ENCODE peak calls at places on chromosome 10, in five cellular contexts. One of them, this sample, is unnamed.

GRCh38 chr10:118805146-118805545 is 50.4 kb upstream of the CACUL1 start:
- DNase-seq in left ventricle myocardium inferior: no peak
- DNase-seq in OCI-LY7: no peak
- DNase-seq in fibroblast of mammary gland: no peak
- DNase-seq in PC-9: no peak
- DNase-seq in this sample: no peak

GRCh38 chr10:87093461-87094372 is 926 bp downstream of the GLUD1 start:
- DNase-seq in left ventricle myocardium inferior: peak; percentile 63
- DNase-seq in OCI-LY7: peak; percentile 71
- DNase-seq in fibroblast of mammary gland: peak; percentile 35
- DNase-seq in PC-9: peak; percentile 38
- DNase-seq in this sample: peak; percentile 42

GRCh38 chr10:4766449-4766848 is 59.6 kb upstream of the AKR1E2 start:
- DNase-seq in left ventricle myocardium inferior: no peak
- DNase-seq in OCI-LY7: no peak
- DNase-seq in fibroblast of mammary gland: peak; percentile 49
- DNase-seq in PC-9: no peak
- DNase-seq in this sample: peak; percentile 53

GRCh38 chr10:98534046-98534445 is 87.3 kb upstream of the HPS1 start:
- DNase-seq in left ventricle myocardium inferior: no peak
- DNase-seq in OCI-LY7: no peak
- DNase-seq in fibroblast of mammary gland: peak; percentile 42
- DNase-seq in PC-9: no peak
- DNase-seq in this sample: no peak

GRCh38 chr10:126302831-126303230 is 85.4 kb downstream of the ADAM12 start:
- DNase-seq in left ventricle myocardium inferior: no peak
- DNase-seq in OCI-LY7: no peak
- DNase-seq in fibroblast of mammary gland: peak; percentile 56
- DNase-seq in PC-9: no peak
- DNase-seq in this sample: peak; percentile 27

GRCh38 chr10:96919785-96920425 is 87.8 kb downstream of the LCOR start:
- DNase-seq in left ventricle myocardium inferior: no peak
- DNase-seq in OCI-LY7: no peak
- DNase-seq in fibroblast of mammary gland: peak; percentile 66
- DNase-seq in PC-9: no peak
- DNase-seq in this sample: peak; percentile 47

GRCh38 chr10:100790761-100791208 is 45.4 kb downstream of the PAX2 start:
- DNase-seq in left ventricle myocardium inferior: no peak
- DNase-seq in OCI-LY7: no peak
- DNase-seq in fibroblast of mammary gland: no peak
- DNase-seq in PC-9: no peak
- DNase-seq in this sample: no peak

GRCh38 chr10:126199221-126199998 is 188.9 kb downstream of the ADAM12 start:
- DNase-seq in left ventricle myocardium inferior: no peak
- DNase-seq in OCI-LY7: no peak
- DNase-seq in fibroblast of mammary gland: peak; percentile 100
- DNase-seq in PC-9: peak; percentile 75
- DNase-seq in this sample: peak; percentile 99

GRCh38 chr10:9036711-9037204 is 982.3 kb downstream of the GATA3 start:
- DNase-seq in left ventricle myocardium inferior: no peak
- DNase-seq in OCI-LY7: no peak
- DNase-seq in fibroblast of mammary gland: no peak
- DNase-seq in PC-9: no peak
- DNase-seq in this sample: no peak

GRCh38 chr10:77080361-77081027 is 557.1 kb downstream of the KCNMA1 start:
- DNase-seq in left ventricle myocardium inferior: no peak
- DNase-seq in OCI-LY7: no peak
- DNase-seq in fibroblast of mammary gland: no peak
- DNase-seq in PC-9: no peak
- DNase-seq in this sample: no peak

GRCh38 chr10:44948713-44949112 is 10.9 kb upstream of the RASSF4 start:
- DNase-seq in left ventricle myocardium inferior: no peak
- DNase-seq in OCI-LY7: no peak
- DNase-seq in fibroblast of mammary gland: no peak
- DNase-seq in PC-9: no peak
- DNase-seq in this sample: no peak

GRCh38 chr10:122236690-122237306 is 34.3 kb upstream of the BTBD16 start:
- DNase-seq in left ventricle myocardium inferior: no peak
- DNase-seq in OCI-LY7: no peak
- DNase-seq in fibroblast of mammary gland: no peak
- DNase-seq in PC-9: no peak
- DNase-seq in this sample: no peak

GRCh38 chr10:3395487-3395886 is 222.9 kb upstream of the PITRM1 start:
- DNase-seq in left ventricle myocardium inferior: no peak
- DNase-seq in OCI-LY7: peak; percentile 3
- DNase-seq in fibroblast of mammary gland: no peak
- DNase-seq in PC-9: no peak
- DNase-seq in this sample: no peak

GRCh38 chr10:80104066-80104926 is 25.8 kb downstream of the TMEM254 start:
- DNase-seq in left ventricle myocardium inferior: no peak
- DNase-seq in OCI-LY7: no peak
- DNase-seq in fibroblast of mammary gland: peak; percentile 83
- DNase-seq in PC-9: peak; percentile 56
- DNase-seq in this sample: peak; percentile 68

GRCh38 chr10:4307784-4308364 is 518.1 kb upstream of the AKR1E2 start:
- DNase-seq in left ventricle myocardium inferior: peak; percentile 26
- DNase-seq in OCI-LY7: no peak
- DNase-seq in fibroblast of mammary gland: no peak
- DNase-seq in PC-9: no peak
- DNase-seq in this sample: peak; percentile 68

GRCh38 chr10:75401569-75402485 is at the start of gene ZNF503:
- DNase-seq in left ventricle myocardium inferior: peak; percentile 97
- DNase-seq in OCI-LY7: no peak
- DNase-seq in fibroblast of mammary gland: peak; percentile 96
- DNase-seq in PC-9: peak; percentile 92
- DNase-seq in this sample: peak; percentile 99

GRCh38 chr10:124961248-124961570 is 19.3 kb downstream of the ZRANB1 start:
- DNase-seq in left ventricle myocardium inferior: no peak
- DNase-seq in OCI-LY7: no peak
- DNase-seq in fibroblast of mammary gland: peak; percentile 33
- DNase-seq in PC-9: no peak
- DNase-seq in this sample: peak; percentile 29

GRCh38 chr10:118995739-118996138 is 33.8 kb upstream of the NANOS1 start:
- DNase-seq in left ventricle myocardium inferior: no peak
- DNase-seq in OCI-LY7: no peak
- DNase-seq in fibroblast of mammary gland: no peak
- DNase-seq in PC-9: no peak
- DNase-seq in this sample: no peak

GRCh38 chr10:99466632-99467031 is 36.2 kb upstream of the GOT1 start:
- DNase-seq in left ventricle myocardium inferior: no peak
- DNase-seq in OCI-LY7: no peak
- DNase-seq in fibroblast of mammary gland: no peak
- DNase-seq in PC-9: no peak
- DNase-seq in this sample: no peak

GRCh38 chr10:98096316-98096715 is 38.1 kb upstream of the R3HCC1L start:
- DNase-seq in left ventricle myocardium inferior: no peak
- DNase-seq in OCI-LY7: no peak
- DNase-seq in fibroblast of mammary gland: no peak
- DNase-seq in PC-9: no peak
- DNase-seq in this sample: no peak

GRCh38 chr10:32957341-32958084 is 517 bp downstream of the ITGB1 start:
- DNase-seq in left ventricle myocardium inferior: peak; percentile 60
- DNase-seq in OCI-LY7: peak; percentile 55
- DNase-seq in fibroblast of mammary gland: no peak
- DNase-seq in PC-9: no peak
- DNase-seq in this sample: peak; percentile 46

GRCh38 chr10:30600005-30600404 is 29.5 kb downstream of the LYZL2 start:
- DNase-seq in left ventricle myocardium inferior: no peak
- DNase-seq in OCI-LY7: no peak
- DNase-seq in fibroblast of mammary gland: peak; percentile 25
- DNase-seq in PC-9: no peak
- DNase-seq in this sample: no peak

GRCh38 chr10:5666324-5667220 is at the start of gene ASB13:
- DNase-seq in left ventricle myocardium inferior: peak; percentile 81
- DNase-seq in OCI-LY7: peak; percentile 55
- DNase-seq in fibroblast of mammary gland: peak; percentile 38
- DNase-seq in PC-9: no peak
- DNase-seq in this sample: peak; percentile 37

GRCh38 chr10:61606971-61607907 is 55.5 kb upstream of the CABCOCO1 start:
- DNase-seq in left ventricle myocardium inferior: no peak
- DNase-seq in OCI-LY7: peak; percentile 11
- DNase-seq in fibroblast of mammary gland: peak; percentile 42
- DNase-seq in PC-9: no peak
- DNase-seq in this sample: peak; percentile 38

GRCh38 chr10:95755511-95756004 is 405 bp upstream of the ENTPD1 start:
- DNase-seq in left ventricle myocardium inferior: peak; percentile 29
- DNase-seq in OCI-LY7: no peak
- DNase-seq in fibroblast of mammary gland: peak; percentile 5
- DNase-seq in PC-9: no peak
- DNase-seq in this sample: peak; percentile 22

GRCh38 chr10:3169271-3169670 is 3.3 kb downstream of the PITRM1 start:
- DNase-seq in left ventricle myocardium inferior: no peak
- DNase-seq in OCI-LY7: no peak
- DNase-seq in fibroblast of mammary gland: no peak
- DNase-seq in PC-9: no peak
- DNase-seq in this sample: no peak

GRCh38 chr10:87860156-87860795 is 3.1 kb downstream of the KLLN start:
- DNase-seq in left ventricle myocardium inferior: no peak
- DNase-seq in OCI-LY7: peak; percentile 84
- DNase-seq in fibroblast of mammary gland: peak; percentile 79
- DNase-seq in PC-9: peak; percentile 47
- DNase-seq in this sample: peak; percentile 68

GRCh38 chr10:51867956-51868355 is 168.6 kb upstream of the CSTF2T start:
- DNase-seq in left ventricle myocardium inferior: no peak
- DNase-seq in OCI-LY7: no peak
- DNase-seq in fibroblast of mammary gland: peak; percentile 99
- DNase-seq in PC-9: no peak
- DNase-seq in this sample: peak; percentile 94

GRCh38 chr10:93435621-93436385 is 46.3 kb downstream of the MYOF start:
- DNase-seq in left ventricle myocardium inferior: no peak
- DNase-seq in OCI-LY7: no peak
- DNase-seq in fibroblast of mammary gland: peak; percentile 80
- DNase-seq in PC-9: peak; percentile 55
- DNase-seq in this sample: peak; percentile 90

GRCh38 chr10:4121531-4122380 is 336.7 kb upstream of the KLF6 start:
- DNase-seq in left ventricle myocardium inferior: no peak
- DNase-seq in OCI-LY7: peak; percentile 20
- DNase-seq in fibroblast of mammary gland: no peak
- DNase-seq in PC-9: no peak
- DNase-seq in this sample: no peak

GRCh38 chr10:121243899-121244241 is 354.4 kb downstream of the FGFR2 start:
- DNase-seq in left ventricle myocardium inferior: no peak
- DNase-seq in OCI-LY7: no peak
- DNase-seq in fibroblast of mammary gland: no peak
- DNase-seq in PC-9: no peak
- DNase-seq in this sample: no peak

GRCh38 chr10:125152646-125153368 is 7.6 kb downstream of the CTBP2 start:
- DNase-seq in left ventricle myocardium inferior: peak; percentile 77
- DNase-seq in OCI-LY7: no peak
- DNase-seq in fibroblast of mammary gland: no peak
- DNase-seq in PC-9: no peak
- DNase-seq in this sample: peak; percentile 50

GRCh38 chr10:501596-501995 is 187.9 kb downstream of the DIP2C start:
- DNase-seq in left ventricle myocardium inferior: no peak
- DNase-seq in OCI-LY7: no peak
- DNase-seq in fibroblast of mammary gland: peak; percentile 52
- DNase-seq in PC-9: no peak
- DNase-seq in this sample: peak; percentile 15

GRCh38 chr10:124149681-124150080 is 56.3 kb upstream of the CHST15 start:
- DNase-seq in left ventricle myocardium inferior: no peak
- DNase-seq in OCI-LY7: peak; percentile 73
- DNase-seq in fibroblast of mammary gland: no peak
- DNase-seq in PC-9: no peak
- DNase-seq in this sample: no peak

GRCh38 chr10:83723080-83723479 is 416.2 kb upstream of the GHITM start:
- DNase-seq in left ventricle myocardium inferior: no peak
- DNase-seq in OCI-LY7: no peak
- DNase-seq in fibroblast of mammary gland: no peak
- DNase-seq in PC-9: no peak
- DNase-seq in this sample: no peak

GRCh38 chr10:124740374-124741280 is 3.6 kb downstream of the FAM53B start:
- DNase-seq in left ventricle myocardium inferior: peak; percentile 72
- DNase-seq in OCI-LY7: peak; percentile 84
- DNase-seq in fibroblast of mammary gland: peak; percentile 78
- DNase-seq in PC-9: no peak
- DNase-seq in this sample: peak; percentile 65

GRCh38 chr10:71241114-71241898 is 28.9 kb downstream of the UNC5B start:
- DNase-seq in left ventricle myocardium inferior: peak; percentile 74
- DNase-seq in OCI-LY7: no peak
- DNase-seq in fibroblast of mammary gland: peak; percentile 88
- DNase-seq in PC-9: no peak
- DNase-seq in this sample: peak; percentile 86
- H3K4me3 ChIP-seq in left ventricle myocardium inferior: no peak overlapping the region
- H3K4me3 ChIP-seq in OCI-LY7: no peak overlapping the region
- H3K4me3 ChIP-seq in fibroblast of mammary gland: no peak overlapping the region
- H3K4me3 ChIP-seq in PC-9: no peak overlapping the region
- H3K4me3 ChIP-seq in this sample: no peak overlapping the region

DNA sequence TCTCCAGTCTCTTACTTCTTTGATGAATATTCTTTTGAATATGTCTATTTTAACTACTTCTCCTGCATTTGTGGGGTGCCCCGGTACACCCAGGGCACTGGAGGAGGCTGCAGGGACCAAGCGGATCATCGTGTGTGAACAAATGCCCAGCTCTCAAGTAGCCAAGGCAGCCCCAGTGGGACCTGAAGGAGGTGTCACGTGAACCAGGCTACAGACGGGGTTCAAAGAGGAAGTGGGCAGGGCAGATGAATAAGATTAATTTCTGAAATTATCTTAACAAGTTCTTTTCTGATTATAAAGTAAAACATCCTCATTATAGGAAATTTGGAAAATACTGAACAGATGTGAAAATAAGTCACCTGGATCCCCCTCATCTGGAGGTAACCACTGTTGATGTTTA is 78.4 kb upstream of the DUSP5 start:
- DNase-seq in left ventricle myocardium inferior: no peak
- DNase-seq in OCI-LY7: no peak
- DNase-seq in fibroblast of mammary gland: no peak
- DNase-seq in PC-9: no peak
- DNase-seq in this sample: no peak
- TF ChIP-seq CTCF in left ventricle myocardium inferior: no peak
- TF ChIP-seq CTCF in OCI-LY7: no peak
- TF ChIP-seq CTCF in fibroblast of mammary gland: no peak
- TF ChIP-seq CTCF in PC-9: no peak
- TF ChIP-seq CTCF in this sample: no peak

GRCh38 chr10:17025444-17026295 is 103.9 kb downstream of the CUBN start:
- DNase-seq in left ventricle myocardium inferior: no peak
- DNase-seq in OCI-LY7: no peak
- DNase-seq in fibroblast of mammary gland: peak; percentile 100
- DNase-seq in PC-9: no peak
- DNase-seq in this sample: peak; percentile 99
- H3K4me3 ChIP-seq in left ventricle myocardium inferior: no peak overlapping the region
- H3K4me3 ChIP-seq in OCI-LY7: no peak overlapping the region
- H3K4me3 ChIP-seq in fibroblast of mammary gland: no peak overlapping the region
- H3K4me3 ChIP-seq in PC-9: no peak overlapping the region
- H3K4me3 ChIP-seq in this sample: no peak overlapping the region

DNA sequence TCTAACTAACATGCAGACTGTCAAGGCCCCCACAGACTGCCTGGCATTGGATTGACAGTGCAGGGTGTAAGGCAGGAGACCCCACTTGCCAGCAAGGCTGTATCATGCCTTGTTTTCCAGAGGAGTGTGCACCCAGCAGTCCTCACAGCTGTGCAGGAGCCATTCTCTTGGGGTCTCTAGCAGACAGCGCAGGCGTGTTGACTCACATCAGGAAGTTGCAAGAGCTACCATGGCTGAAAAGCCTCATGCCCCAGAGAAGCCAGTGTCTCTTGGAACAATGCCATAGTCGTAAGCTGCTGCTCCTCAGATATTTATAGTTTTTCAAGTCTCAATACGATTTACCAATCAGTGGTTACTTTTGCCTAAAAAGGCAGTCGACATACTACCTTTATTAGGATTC is 407.9 kb downstream of the PARD3 start:
- DNase-seq in left ventricle myocardium inferior: peak; percentile 17
- DNase-seq in OCI-LY7: no peak
- DNase-seq in fibroblast of mammary gland: peak; percentile 72
- DNase-seq in PC-9: no peak
- DNase-seq in this sample: peak; percentile 81
- TF ChIP-seq CTCF in left ventricle myocardium inferior: no peak
- TF ChIP-seq CTCF in OCI-LY7: no peak
- TF ChIP-seq CTCF in fibroblast of mammary gland: no peak
- TF ChIP-seq CTCF in PC-9: no peak
- TF ChIP-seq CTCF in this sample: no peak